ENCODE peak calls at places on chromosomes 5 and 9, in seven cellular contexts. M is fibroblast of pulmonary artery, U is glutamatergic neuron, B is astrocyte of the spinal cord, N is GM13977, X is epithelial cell of proximal tubule, D is Caco-2. Y is an unnamed sample.

GRCh38 chr5:130476325-130476724 is 572.1 kb downstream of the CHSY3 start:
- DNase-seq in M (no peak), U (no peak), B (no peak), N (no peak), X (no peak), D (peak), Y (no peak)

GRCh38 chr5:1767524-1768282 is 31.9 kb downstream of the MRPL36 start:
- DNase-seq in M (no peak), U (no peak), B (no peak), N (no peak), X (no peak), D (no peak), Y (no peak)

GRCh38 chr5:104267282-104268015 is 704.9 kb upstream of the NUDT12 start:
- DNase-seq in M (no peak), U (no peak), B (no peak), N (no peak), X (no peak), D (no peak), Y (no peak)

GRCh38 chr9:121269888-121270254 is 1.9 kb downstream of the GSN start:
- DNase-seq in M (no peak), U (no peak), B (no peak), N (no peak), X (no peak), D (no peak), Y (no peak)

GRCh38 chr5:124060413-124061095 is 548.6 kb downstream of the CSNK1G3 start:
- DNase-seq in M (no peak), U (no peak), B (no peak), N (no peak), X (no peak), D (no peak), Y (no peak)

GRCh38 chr9:82231411-82231810 is 242.8 kb downstream of the SPATA31D1 start:
- DNase-seq in M (no peak), U (no peak), B (no peak), N (no peak), X (no peak), D (no peak), Y (no peak)

GRCh38 chr5:96876292-96876850 is at the start of gene ERAP2:
- DNase-seq in M (peak), U (no peak), B (peak), N (no peak), X (no peak), D (no peak), Y (no peak)

GRCh38 chr9:127555830-127556820 is 56.0 kb upstream of the STXBP1 start:
- DNase-seq in M (peak), U (no peak), B (peak), N (no peak), X (no peak), D (peak), Y (peak)

GRCh38 chr9:114177423-114178064 is 22.2 kb downstream of the COL27A1 start:
- DNase-seq in M (peak), U (no peak), B (peak), N (no peak), X (no peak), D (no peak), Y (peak)

GRCh38 chr5:144024601-144025000 is 145.9 kb downstream of the YIPF5 start:
- DNase-seq in M (no peak), U (no peak), B (no peak), N (no peak), X (no peak), D (no peak), Y (peak)

GRCh38 chr5:64165500-64166200 is at the start of gene RNF180:
- DNase-seq in M (peak), U (peak), B (peak), N (no peak), X (no peak), D (peak), Y (no peak)

GRCh38 chr5:94745786-94746730 is 127.6 kb downstream of the SLF1 start:
- DNase-seq in M (peak), U (no peak), B (no peak), N (peak), X (peak), D (no peak), Y (no peak)

GRCh38 chr5:109905906-109906305 is 216.2 kb downstream of the MAN2A1 start:
- DNase-seq in M (no peak), U (no peak), B (peak), N (no peak), X (no peak), D (no peak), Y (no peak)

GRCh38 chr9:120324996-120325642 is 254.8 kb downstream of the CDK5RAP2 start:
- DNase-seq in M (no peak), U (peak), B (no peak), N (no peak), X (no peak), D (no peak), Y (no peak)

GRCh38 chr9:121610638-121610953 is 40.8 kb upstream of the DAB2IP start:
- DNase-seq in M (no peak), U (no peak), B (no peak), N (no peak), X (no peak), D (no peak), Y (no peak)

GRCh38 chr9:693460-694390 is 147.8 kb upstream of the DMRT1 start:
- DNase-seq in M (peak), U (no peak), B (peak), N (no peak), X (no peak), D (no peak), Y (peak)

GRCh38 chr9:37975639-37976038 is 71.7 kb upstream of the SLC25A51 start:
- DNase-seq in M (no peak), U (no peak), B (no peak), N (no peak), X (no peak), D (no peak), Y (no peak)
- TF ChIP-seq CTCF in M (no peak), U (no peak), B (no peak), N (no peak), X (no peak), D (no peak), Y (no peak)

GRCh38 chr9:92647671-92648446 is 22.1 kb downstream of the IPPK start:
- DNase-seq in M (no peak), U (no peak), B (no peak), N (no peak), X (no peak), D (no peak), Y (no peak)
- TF ChIP-seq CTCF in M (no peak), U (no peak), B (no peak), N (no peak), X (no peak), D (no peak), Y (no peak)

GRCh38 chr5:134784241-134784920 is 25.8 kb downstream of the DDX46 start:
- DNase-seq in M (peak), U (no peak), B (no peak), N (no peak), X (no peak), D (no peak), Y (no peak)
- TF ChIP-seq CTCF in M (peak), U (no peak), B (peak), N (peak), X (peak), D (no peak), Y (peak)

DNA sequence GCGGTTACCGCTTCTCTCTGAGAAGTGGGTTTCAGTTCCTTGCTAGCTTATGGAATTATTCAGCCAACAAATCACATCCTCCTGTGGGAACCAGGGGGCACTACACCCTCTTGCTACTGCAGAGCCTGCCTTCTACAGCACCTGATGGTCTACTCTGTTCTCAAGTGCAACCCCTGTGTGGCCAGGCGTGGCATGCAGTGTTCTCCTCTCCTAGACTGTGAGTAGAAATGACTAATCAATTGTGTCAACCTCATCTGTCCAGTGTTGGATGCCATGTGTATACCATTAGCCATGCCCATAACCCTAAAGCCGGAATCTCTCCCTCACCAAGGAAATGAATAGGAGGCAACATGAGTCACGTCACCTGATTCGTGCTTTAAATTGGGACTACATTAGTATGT is 117.2 kb upstream of the LIFR start:
- DNase-seq in M (peak), U (no peak), B (no peak), N (no peak), X (no peak), D (no peak), Y (no peak)
- TF ChIP-seq CTCF in M (no peak), U (no peak), B (no peak), N (no peak), X (peak), D (peak), Y (no peak)

DNA sequence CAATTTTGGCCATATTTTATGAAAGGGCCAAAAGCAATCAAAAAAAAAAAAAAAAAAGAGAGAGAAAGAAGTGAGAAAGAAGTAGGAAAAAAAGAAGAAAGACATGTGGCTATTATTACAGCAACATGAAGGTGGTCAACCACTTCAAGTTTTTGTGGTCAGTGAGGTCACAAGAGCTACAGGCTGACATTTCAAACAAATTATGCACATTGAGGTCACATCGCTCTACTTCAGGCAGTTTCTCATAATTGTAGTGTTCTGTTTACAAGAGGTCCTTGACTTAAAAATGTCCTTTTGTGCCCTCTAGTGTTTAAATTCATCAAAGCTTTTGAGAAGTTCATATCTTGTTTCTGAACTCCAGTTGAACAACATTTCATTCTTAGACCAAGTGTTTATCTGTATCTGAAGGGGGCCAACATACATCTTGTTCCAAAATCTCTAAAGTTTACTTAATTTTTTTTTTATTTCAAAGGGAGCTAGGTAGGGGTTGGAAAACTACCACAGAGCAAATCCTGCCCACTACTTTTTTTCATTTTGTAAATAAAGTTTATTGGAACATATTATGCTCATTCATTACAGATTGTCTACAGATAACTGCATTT is 513.1 kb downstream of the PDE4D start:
- DNase-seq in M (peak), U (no peak), B (peak), N (peak), X (peak), D (no peak), Y (peak)
- TF ChIP-seq CTCF in M (peak), U (peak), B (peak), N (peak), X (peak), D (peak), Y (peak)

DNA sequence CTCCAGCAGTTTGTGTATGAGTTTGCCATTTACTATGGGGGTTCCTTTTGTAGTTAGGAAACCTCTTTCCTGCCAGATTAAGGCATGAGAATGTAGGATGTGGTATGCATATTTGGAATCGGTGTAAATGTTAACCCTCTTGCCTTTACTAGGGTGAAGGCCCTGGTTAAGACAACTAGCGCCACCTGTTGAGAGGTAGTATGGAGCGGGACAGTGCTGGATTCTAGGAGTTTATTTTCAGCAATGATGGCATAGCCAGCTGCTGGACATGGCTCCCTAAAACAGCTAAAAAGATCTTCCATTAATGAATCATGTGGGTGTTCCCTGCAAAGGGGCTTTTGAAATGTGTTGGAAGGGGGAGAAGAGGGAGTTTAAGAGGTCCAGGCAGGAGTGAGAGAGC is 30.7 kb upstream of the GPX3 start:
- DNase-seq in M (peak), U (no peak), B (no peak), N (no peak), X (no peak), D (no peak), Y (no peak)
- TF ChIP-seq CTCF in M (peak), U (no peak), B (peak), N (peak), X (no peak), D (no peak), Y (no peak)

GRCh38 chr5:102554728-102555127 is 55.9 kb upstream of the SLCO6A1 start:
- DNase-seq in M (peak), U (no peak), B (peak), N (no peak), X (no peak), D (no peak), Y (no peak)
- TF ChIP-seq CTCF in M (peak), U (no peak), B (peak), N (no peak), X (peak), D (no peak), Y (no peak)

GRCh38 chr5:172624996-172625939 is 15.8 kb upstream of the NEURL1B start:
- DNase-seq in M (no peak), U (no peak), B (no peak), N (no peak), X (no peak), D (no peak), Y (no peak)
- TF ChIP-seq CTCF in M (no peak), U (no peak), B (no peak), N (no peak), X (no peak), D (no peak), Y (no peak)